ENCODE peak calls at places on chromosome 17, in eight cellular contexts. A is neural progenitor cell, S is neuronal stem cell, B is IMR-90, Y is mammary epithelial cell, H is GM23248, P is SK-N-SH, R is HCT116. Q is an unnamed sample.

GRCh38 chr17:17435323-17435722 is 41.5 kb upstream of the MED9 start:
- DNase-seq in A (no peak), S (no peak), B (peak), Y (no peak), H (peak), P (no peak), R (no peak), Q (peak)

GRCh38 chr17:15918261-15918660 is 26.7 kb upstream of the ADORA2B start:
- DNase-seq in A (no peak), S (no peak), B (no peak), Y (no peak), H (no peak), P (no peak), R (no peak), Q (no peak)

GRCh38 chr17:62712011-62712615 is 84.6 kb downstream of the MRC2 start:
- DNase-seq in A (no peak), S (no peak), B (no peak), Y (no peak), H (no peak), P (no peak), R (no peak), Q (no peak)

GRCh38 chr17:64001091-64001579 is 3.0 kb downstream of the PRR29 start:
- DNase-seq in A (peak), S (no peak), B (no peak), Y (no peak), H (no peak), P (peak), R (no peak), Q (no peak)

GRCh38 chr17:32482568-32483320 is 4.0 kb upstream of the CDK5R1 start:
- DNase-seq in A (no peak), S (no peak), B (peak), Y (no peak), H (no peak), P (no peak), R (no peak), Q (no peak)

GRCh38 chr17:41308918-41309359 is at the start of gene KRTAP16-1:
- DNase-seq in A (no peak), S (no peak), B (no peak), Y (no peak), H (no peak), P (no peak), R (no peak), Q (no peak)

GRCh38 chr17:964881-965280 is 14.7 kb downstream of the NXN start:
- DNase-seq in A (peak), S (no peak), B (no peak), Y (no peak), H (no peak), P (peak), R (no peak), Q (peak)

GRCh38 chr17:77455111-77455877 is 314.5 kb downstream of the SEC14L1 start:
- DNase-seq in A (no peak), S (no peak), B (peak), Y (peak), H (no peak), P (no peak), R (no peak), Q (peak)

GRCh38 chr17:39939588-39940419 is 12.3 kb downstream of the LRRC3C start:
- DNase-seq in A (peak), S (no peak), B (peak), Y (peak), H (peak), P (peak), R (no peak), Q (peak)

GRCh38 chr17:42536372-42537155 is 523 bp downstream of the NAGLU start:
- DNase-seq in A (peak), S (no peak), B (peak), Y (peak), H (peak), P (peak), R (no peak), Q (peak)

GRCh38 chr17:51805765-51806164 is 352.7 kb downstream of the CA10 start:
- DNase-seq in A (no peak), S (no peak), B (no peak), Y (no peak), H (no peak), P (no peak), R (no peak), Q (no peak)

GRCh38 chr17:77961741-77962140 is 3.2 kb downstream of the TNRC6C start:
- DNase-seq in A (no peak), S (no peak), B (peak), Y (no peak), H (no peak), P (no peak), R (no peak), Q (no peak)

GRCh38 chr17:72715906-72716572 is 376.4 kb downstream of the SLC39A11 start:
- DNase-seq in A (no peak), S (no peak), B (peak), Y (peak), H (peak), P (no peak), R (peak), Q (peak)

GRCh38 chr17:77670125-77670524 is 288.4 kb upstream of the TNRC6C start:
- DNase-seq in A (no peak), S (no peak), B (no peak), Y (no peak), H (no peak), P (no peak), R (no peak), Q (no peak)

GRCh38 chr17:79305831-79306687 is 231.4 kb downstream of the ENGASE start:
- DNase-seq in A (peak), S (no peak), B (no peak), Y (no peak), H (peak), P (peak), R (no peak), Q (no peak)
- H2AFZ ChIP-seq in A (no peak), S (no peak), B (no peak), Y (no peak), H (no peak), P (no peak), R (no peak), Q (no peak)

GRCh38 chr17:79802736-79803420 is 6.0 kb upstream of the CBX8 start:
- DNase-seq in A (peak), S (no peak), B (no peak), Y (no peak), H (no peak), P (no peak), R (no peak), Q (no peak)
- H3K9ac ChIP-seq in A (no peak), S (peak), B (no peak), Y (no peak), H (no peak), P (no peak), R (no peak), Q (no peak)

DNA sequence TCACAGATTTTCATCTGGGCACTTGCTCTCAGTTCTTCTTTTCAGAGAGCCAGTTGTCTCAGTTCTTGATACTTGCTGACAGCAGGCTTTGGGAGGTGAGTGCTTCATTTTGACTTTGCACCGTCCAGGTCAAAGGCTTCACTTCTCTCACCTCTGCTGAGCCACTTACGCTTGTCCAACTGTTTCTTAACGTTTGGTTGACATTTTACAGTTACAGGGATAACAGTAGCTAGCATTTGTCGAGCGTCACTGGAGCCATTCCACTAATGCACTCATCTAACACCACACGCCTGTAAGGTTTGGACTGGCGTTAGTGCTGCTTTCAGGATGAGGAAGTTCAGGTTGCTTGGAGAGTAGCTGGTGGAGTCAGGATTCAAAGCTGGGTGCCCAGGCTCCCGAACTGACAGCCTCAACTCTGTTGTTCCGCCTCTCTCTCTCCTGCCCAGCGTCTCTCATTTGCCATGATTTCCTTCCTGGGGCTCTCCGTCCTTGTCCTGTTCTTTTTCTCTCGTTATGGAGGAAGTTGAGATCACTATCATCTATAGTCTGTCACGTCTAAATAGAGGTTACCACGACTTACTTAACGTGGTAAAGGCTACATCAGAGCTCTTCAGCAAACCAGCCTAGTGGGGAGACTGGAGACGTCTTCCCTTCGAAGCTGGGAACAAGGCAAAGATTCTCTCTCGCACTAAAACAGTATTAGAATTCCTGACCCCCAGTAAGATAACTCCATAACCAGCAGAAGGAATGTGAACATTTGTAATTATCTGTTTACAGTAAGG is 220.8 kb downstream of the RPTOR start:
- DNase-seq in A (no peak), S (no peak), B (peak), Y (no peak), H (no peak), P (no peak), R (no peak), Q (no peak)
- H2AFZ ChIP-seq in A (no peak), S (no peak), B (no peak), Y (no peak), H (no peak), P (no peak), R (no peak), Q (no peak)

GRCh38 chr17:14302421-14303099 is 1.7 kb downstream of the HS3ST3B1 start:
- DNase-seq in A (peak), S (peak), B (peak), Y (peak), H (peak), P (peak), R (peak), Q (peak)
- H3K9ac ChIP-seq in A (no peak), S (peak), B (peak), Y (peak), H (peak), P (peak), R (peak), Q (peak)

DNA sequence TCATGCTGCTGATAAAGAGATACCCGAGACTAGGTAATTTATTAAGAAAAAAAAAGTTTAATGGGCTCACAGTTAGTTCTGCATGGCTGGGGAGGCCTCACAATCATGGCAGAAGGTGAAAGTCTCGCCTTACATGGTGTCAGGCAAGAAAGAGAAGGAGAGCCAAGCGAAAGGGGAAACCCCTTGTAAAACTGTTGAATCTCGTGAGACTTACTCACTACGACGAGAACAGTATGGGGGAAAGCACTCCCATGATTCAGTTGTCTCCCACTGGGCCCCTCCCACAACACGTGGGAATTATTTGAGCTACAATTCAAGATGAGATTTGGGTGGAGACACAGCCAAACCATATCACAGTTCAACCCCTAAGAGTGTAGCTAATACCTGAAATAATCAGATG is 181.5 kb downstream of the PRKCA start:
- DNase-seq in A (no peak), S (no peak), B (no peak), Y (no peak), H (no peak), P (no peak), R (no peak), Q (no peak)
- H2AFZ ChIP-seq in A (no peak), S (no peak), B (no peak), Y (no peak), H (no peak), P (no peak), R (no peak), Q (no peak)

GRCh38 chr17:57873261-57874057 is 23.6 kb upstream of the MRPS23 start:
- DNase-seq in A (no peak), S (no peak), B (no peak), Y (no peak), H (no peak), P (no peak), R (no peak), Q (no peak)
- H3K9ac ChIP-seq in A (no peak), S (peak), B (peak), Y (no peak), H (peak), P (peak), R (no peak), Q (peak)